ENCODE peak calls at places on chromosomes 1 and 21, in ten cellular contexts. U is Karpas-422, A is brain microvascular endothelial cell, M is heart left ventricle, H is keratinocyte, W is HCT116, X is ovary, E is PC-9, I is uterus, Q is SJSA1. L is an unnamed sample.

GRCh38 chr1:35718492-35719336 is at the start of gene C1orf216:
- DNase-seq in M (peak), A (peak), X (peak), Q (peak), W (peak), I (peak), H (no peak), E (no peak), U (peak), L (peak)

GRCh38 chr1:235532350-235532749 is 28.1 kb upstream of the B3GALNT2 start:
- DNase-seq in W (peak), E (peak), I (no peak), H (peak), M (no peak), X (no peak), A (peak), U (no peak), Q (peak), L (no peak)

GRCh38 chr1:107964397-107965111 is 426 bp downstream of the VAV3 start:
- DNase-seq in H (no peak), X (no peak), U (peak), W (no peak), E (no peak), Q (no peak), A (no peak), M (peak), I (no peak), L (no peak)

GRCh38 chr1:5748286-5749225 is 243.7 kb downstream of the NPHP4 start:
- DNase-seq in W (no peak), Q (no peak), U (peak), H (no peak), X (no peak), M (no peak), A (no peak), I (no peak), E (no peak), L (no peak)

GRCh38 chr1:212271234-212271633 is 14.0 kb upstream of the PPP2R5A start:
- DNase-seq in E (no peak), U (no peak), M (no peak), W (no peak), A (no peak), I (no peak), X (no peak), Q (no peak), H (no peak), L (no peak)

GRCh38 chr1:154608522-154609294 is 722 bp upstream of the ADAR start:
- DNase-seq in W (no peak), U (peak), X (peak), Q (peak), E (peak), I (no peak), A (peak), H (no peak), M (peak), L (peak)

GRCh38 chr1:96472471-96472870 is 249.1 kb upstream of the PTBP2 start:
- DNase-seq in X (no peak), H (no peak), U (no peak), E (no peak), M (no peak), I (no peak), A (peak), Q (peak), W (no peak), L (no peak)

GRCh38 chr1:172054172-172054571 is 212.9 kb downstream of the DNM3 start:
- DNase-seq in W (no peak), Q (no peak), U (no peak), E (no peak), X (no peak), I (no peak), H (no peak), A (no peak), M (no peak), L (no peak)

GRCh38 chr1:25055045-25055780 is 125.1 kb upstream of the RUNX3 start:
- DNase-seq in I (no peak), H (no peak), E (no peak), W (no peak), U (no peak), Q (no peak), M (no peak), X (no peak), A (no peak), L (no peak)

GRCh38 chr1:228860911-228861829 is 125.9 kb downstream of the RHOU start:
- DNase-seq in A (peak), W (peak), X (no peak), Q (peak), U (no peak), M (no peak), I (peak), H (peak), E (peak), L (peak)

GRCh38 chr1:156578006-156578405 is 1.5 kb upstream of the TTC24 start:
- DNase-seq in X (no peak), M (no peak), I (no peak), E (no peak), A (no peak), H (no peak), U (no peak), W (no peak), Q (no peak), L (no peak)

GRCh38 chr1:25649505-25650218 is 33.1 kb downstream of the MAN1C1 start:
- DNase-seq in W (no peak), Q (no peak), E (no peak), M (no peak), U (no peak), A (no peak), I (no peak), H (no peak), X (no peak), L (no peak)

GRCh38 chr1:115198938-115199337 is 109.6 kb upstream of the TSPAN2 start:
- DNase-seq in H (no peak), Q (no peak), A (peak), X (no peak), M (peak), W (no peak), I (peak), U (no peak), E (no peak), L (peak)

GRCh38 chr1:85184245-85184644 is 16.6 kb downstream of the SYDE2 start:
- DNase-seq in E (no peak), W (no peak), I (no peak), X (no peak), M (no peak), H (no peak), A (no peak), U (no peak), Q (no peak), L (no peak)

GRCh38 chr1:162944974-162945639 is 84.1 kb upstream of the CCDC190 start:
- DNase-seq in Q (no peak), A (no peak), E (no peak), X (no peak), M (no peak), I (no peak), H (no peak), W (no peak), U (no peak), L (no peak)

GRCh38 chr1:154213274-154213673 is 7.1 kb upstream of the CFAP141 start:
- DNase-seq in X (no peak), A (peak), E (no peak), U (no peak), H (no peak), M (no peak), W (no peak), Q (no peak), I (no peak), L (no peak)

GRCh38 chr1:44554706-44555105 is 119.6 kb downstream of the TMEM53 start:
- DNase-seq in A (no peak), M (no peak), U (no peak), E (no peak), W (no peak), H (peak), X (no peak), Q (no peak), I (no peak), L (no peak)

GRCh38 chr1:204348197-204348596 is 11.5 kb downstream of the PLEKHA6 start:
- DNase-seq in Q (no peak), M (no peak), I (no peak), X (no peak), A (no peak), H (no peak), W (no peak), E (no peak), U (no peak), L (no peak)

GRCh38 chr1:204350857-204351573 is 8.7 kb downstream of the PLEKHA6 start:
- DNase-seq in X (peak), I (peak), M (peak), W (no peak), U (no peak), A (peak), E (no peak), Q (peak), H (no peak), L (peak)

GRCh38 chr1:204348722-204349121 is 11.0 kb downstream of the PLEKHA6 start:
- DNase-seq in H (no peak), M (peak), W (no peak), U (no peak), A (peak), Q (peak), I (peak), E (no peak), X (peak), L (peak)

GRCh38 chr1:204350265-204350664 is 9.5 kb downstream of the PLEKHA6 start:
- DNase-seq in A (no peak), H (no peak), E (no peak), X (no peak), U (no peak), Q (no peak), I (no peak), W (no peak), M (no peak), L (no peak)

GRCh38 chr1:204349602-204350001 is 10.1 kb downstream of the PLEKHA6 start:
- DNase-seq in A (no peak), E (no peak), W (no peak), U (no peak), Q (no peak), H (peak), M (no peak), X (no peak), I (no peak), L (no peak)
- H3K27ac ChIP-seq in A (no peak), E (no peak), W (no peak), U (no peak), Q (no peak), H (no peak), M (peak), X (no peak), I (no peak), L (no peak)

GRCh38 chr1:1165485-1165884 is 8.2 kb upstream of the TTLL10 start:
- DNase-seq in W (no peak), X (no peak), H (no peak), E (no peak), I (no peak), M (no peak), Q (no peak), A (no peak), U (no peak), L (peak)
- H3K4me3 ChIP-seq in W (peak), X (no peak), H (peak), E (peak), I (no peak), M (no peak), Q (no peak), A (no peak), U (no peak), L (no peak)

GRCh38 chr21:34745557-34746255 is 76.9 kb downstream of the CLIC6 start:
- DNase-seq in Q (peak), E (peak), H (peak), I (peak), A (peak), U (peak), M (peak), W (peak), X (peak), L (peak)
- H3K27ac ChIP-seq in Q (peak), E (no peak), H (no peak), I (no peak), A (no peak), U (no peak), M (no peak), W (peak), X (no peak), L (peak)

DNA sequence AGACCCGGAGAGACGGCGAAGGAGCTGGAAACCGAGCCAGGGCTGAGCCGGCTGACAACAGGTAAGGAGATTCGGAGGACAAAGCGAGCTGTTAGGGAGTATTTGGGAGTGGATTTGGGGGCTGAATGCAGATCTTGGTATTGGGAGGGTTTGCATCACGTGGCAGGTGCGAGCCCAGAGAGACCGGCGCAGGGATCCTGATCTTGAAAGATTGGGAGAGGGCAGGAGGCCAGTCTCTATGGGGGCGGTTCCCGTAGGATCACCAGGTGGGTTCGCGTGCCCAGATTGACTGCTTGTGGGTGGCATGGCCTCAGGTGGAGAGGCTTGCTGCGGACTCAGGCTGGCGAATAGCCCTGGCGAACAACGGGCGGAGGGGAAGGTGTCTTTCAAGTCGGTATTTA is 204 bp downstream of the CIART start:
- DNase-seq in H (no peak), X (no peak), M (no peak), I (no peak), W (no peak), U (no peak), Q (no peak), A (no peak), E (no peak), L (peak)
- H3K4me3 ChIP-seq in H (peak), X (peak), M (peak), I (peak), W (no peak), U (no peak), Q (peak), A (peak), E (peak), L (peak)

GRCh38 chr1:203281033-203281432 is 24.3 kb upstream of the BTG2 start:
- DNase-seq in Q (no peak), I (peak), U (no peak), W (no peak), E (no peak), X (peak), H (no peak), A (no peak), M (peak), L (peak)
- H3K27ac ChIP-seq in Q (no peak), I (peak), U (no peak), W (no peak), E (no peak), X (no peak), H (peak), A (no peak), M (no peak), L (no peak)

L was measured in body of pancreas.